ENCODE peak calls at places on chromosomes 6 and 20, in five cellular contexts. One of them, this sample, is unnamed. For H3K36me3, the result is how much of the 10 kb centered on the place peaks cover.

GRCh38 chr20:24017160-24017761 is 28.7 kb upstream of the GGTLC1 start:
- DNase-seq in right lobe of liver: no peak
- DNase-seq in mesenchymal stem cell: no peak
- DNase-seq in ovary: no peak
- DNase-seq in psoas muscle: no peak
- DNase-seq in this sample: no peak

GRCh38 chr6:30752164-30752927 is 8.0 kb upstream of the IER3 start:
- DNase-seq in right lobe of liver: peak
- DNase-seq in mesenchymal stem cell: peak
- DNase-seq in ovary: peak
- DNase-seq in psoas muscle: peak
- DNase-seq in this sample: no peak

GRCh38 chr6:13760948-13761347 is 49.3 kb upstream of the RANBP9 start:
- DNase-seq in right lobe of liver: no peak
- DNase-seq in mesenchymal stem cell: no peak
- DNase-seq in ovary: no peak
- DNase-seq in psoas muscle: no peak
- DNase-seq in this sample: no peak

GRCh38 chr6:74404366-74404765 is 708.4 kb downstream of the CD109 start:
- DNase-seq in right lobe of liver: no peak
- DNase-seq in mesenchymal stem cell: peak
- DNase-seq in ovary: no peak
- DNase-seq in psoas muscle: no peak
- DNase-seq in this sample: no peak

GRCh38 chr6:37306624-37307222 is 47.1 kb upstream of the RNF8 start:
- DNase-seq in right lobe of liver: no peak
- DNase-seq in mesenchymal stem cell: no peak
- DNase-seq in ovary: no peak
- DNase-seq in psoas muscle: no peak
- DNase-seq in this sample: no peak

GRCh38 chr6:107275330-107275865 is 160.1 kb upstream of the BEND3 start:
- DNase-seq in right lobe of liver: no peak
- DNase-seq in mesenchymal stem cell: no peak
- DNase-seq in ovary: no peak
- DNase-seq in psoas muscle: no peak
- DNase-seq in this sample: no peak

GRCh38 chr6:169784941-169785340 is 33.5 kb downstream of the ERMARD start:
- DNase-seq in right lobe of liver: no peak
- DNase-seq in mesenchymal stem cell: no peak
- DNase-seq in ovary: no peak
- DNase-seq in psoas muscle: no peak
- DNase-seq in this sample: no peak

GRCh38 chr20:57613481-57613921 is 6.7 kb downstream of the ZBP1 start:
- DNase-seq in right lobe of liver: no peak
- DNase-seq in mesenchymal stem cell: no peak
- DNase-seq in ovary: no peak
- DNase-seq in psoas muscle: no peak
- DNase-seq in this sample: no peak

GRCh38 chr6:139871165-139871710 is 496.8 kb upstream of the CITED2 start:
- DNase-seq in right lobe of liver: no peak
- DNase-seq in mesenchymal stem cell: no peak
- DNase-seq in ovary: no peak
- DNase-seq in psoas muscle: no peak
- DNase-seq in this sample: no peak

GRCh38 chr6:13487122-13488014 is at the start of gene GFOD1:
- DNase-seq in right lobe of liver: peak
- DNase-seq in mesenchymal stem cell: peak
- DNase-seq in ovary: peak
- DNase-seq in psoas muscle: peak
- DNase-seq in this sample: peak

GRCh38 chr20:49612127-49612738 is 44.3 kb upstream of the PTGIS start:
- DNase-seq in right lobe of liver: peak
- DNase-seq in mesenchymal stem cell: no peak
- DNase-seq in ovary: no peak
- DNase-seq in psoas muscle: peak
- DNase-seq in this sample: no peak

GRCh38 chr6:67854098-67854497 is 781.0 kb upstream of the ADGRB3 start:
- DNase-seq in right lobe of liver: no peak
- DNase-seq in mesenchymal stem cell: peak
- DNase-seq in ovary: no peak
- DNase-seq in psoas muscle: no peak
- DNase-seq in this sample: no peak

GRCh38 chr6:25311251-25311910 is 32.2 kb downstream of the CARMIL1 start:
- DNase-seq in right lobe of liver: no peak
- DNase-seq in mesenchymal stem cell: peak
- DNase-seq in ovary: no peak
- DNase-seq in psoas muscle: no peak
- DNase-seq in this sample: no peak

GRCh38 chr6:124699038-124699437 is 263.2 kb upstream of the RNF217 start:
- DNase-seq in right lobe of liver: no peak
- DNase-seq in mesenchymal stem cell: no peak
- DNase-seq in ovary: no peak
- DNase-seq in psoas muscle: no peak
- DNase-seq in this sample: no peak

GRCh38 chr6:140275725-140276124 is 901.3 kb upstream of the CITED2 start:
- DNase-seq in right lobe of liver: no peak
- DNase-seq in mesenchymal stem cell: no peak
- DNase-seq in ovary: no peak
- DNase-seq in psoas muscle: no peak
- DNase-seq in this sample: no peak

GRCh38 chr6:11040134-11040533 is 4.0 kb downstream of the ELOVL2 start:
- DNase-seq in right lobe of liver: no peak
- DNase-seq in mesenchymal stem cell: peak
- DNase-seq in ovary: no peak
- DNase-seq in psoas muscle: no peak
- DNase-seq in this sample: no peak

GRCh38 chr6:30541515-30542403 is 14.5 kb downstream of the GNL1 start:
- DNase-seq in right lobe of liver: peak
- DNase-seq in mesenchymal stem cell: peak
- DNase-seq in ovary: peak
- DNase-seq in psoas muscle: peak
- DNase-seq in this sample: peak

GRCh38 chr20:10005885-10006284 is 28.9 kb upstream of the ANKEF1 start:
- DNase-seq in right lobe of liver: no peak
- DNase-seq in mesenchymal stem cell: no peak
- DNase-seq in ovary: no peak
- DNase-seq in psoas muscle: no peak
- DNase-seq in this sample: no peak

GRCh38 chr20:57027752-57028151 is 238.7 kb downstream of the BMP7 start:
- DNase-seq in right lobe of liver: no peak
- DNase-seq in mesenchymal stem cell: no peak
- DNase-seq in ovary: no peak
- DNase-seq in psoas muscle: no peak
- DNase-seq in this sample: no peak

GRCh38 chr6:140156131-140156530 is 781.7 kb upstream of the CITED2 start:
- DNase-seq in right lobe of liver: no peak
- DNase-seq in mesenchymal stem cell: no peak
- DNase-seq in ovary: no peak
- DNase-seq in psoas muscle: no peak
- DNase-seq in this sample: no peak

GRCh38 chr6:25454141-25454540 is 175.0 kb downstream of the CARMIL1 start:
- DNase-seq in right lobe of liver: no peak
- DNase-seq in mesenchymal stem cell: no peak
- DNase-seq in ovary: no peak
- DNase-seq in psoas muscle: no peak
- DNase-seq in this sample: no peak

GRCh38 chr6:131995924-131996323 is 44.8 kb upstream of the CCN2 start:
- DNase-seq in right lobe of liver: no peak
- DNase-seq in mesenchymal stem cell: peak
- DNase-seq in ovary: no peak
- DNase-seq in psoas muscle: no peak
- DNase-seq in this sample: no peak

GRCh38 chr20:47677314-47678129 is 107.8 kb downstream of the SULF2 start:
- DNase-seq in right lobe of liver: no peak
- DNase-seq in mesenchymal stem cell: peak
- DNase-seq in ovary: peak
- DNase-seq in psoas muscle: no peak
- DNase-seq in this sample: peak

GRCh38 chr6:169256518-169256917 is 2.9 kb upstream of the THBS2 start:
- DNase-seq in right lobe of liver: no peak
- DNase-seq in mesenchymal stem cell: no peak
- DNase-seq in ovary: no peak
- DNase-seq in psoas muscle: no peak
- DNase-seq in this sample: no peak

DNA sequence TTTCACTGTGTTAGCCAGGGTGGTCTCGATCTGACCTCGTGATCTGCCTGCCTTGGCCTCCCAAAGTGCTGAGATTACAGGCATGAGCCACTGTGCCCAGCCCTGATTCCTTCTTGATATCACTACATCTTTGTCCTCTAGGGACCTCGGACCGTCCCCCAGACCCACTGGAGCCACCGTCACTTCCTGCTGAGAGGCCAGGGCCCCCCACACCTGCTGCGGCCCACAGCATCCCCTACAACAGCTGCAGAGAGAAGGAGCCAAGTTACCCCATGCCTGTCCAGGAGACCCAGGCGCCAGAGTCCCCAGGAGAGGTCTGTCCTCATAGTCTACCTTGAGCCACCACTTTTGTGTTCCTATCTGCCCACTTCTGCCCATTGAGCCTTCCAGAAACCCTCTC is 14.6 kb downstream of the MAVS start:
- DNase-seq in right lobe of liver: no peak
- DNase-seq in mesenchymal stem cell: no peak
- DNase-seq in ovary: no peak
- DNase-seq in psoas muscle: no peak
- DNase-seq in this sample: no peak
- H3K36me3 ChIP-seq in right lobe of liver: under half
- H3K36me3 ChIP-seq in mesenchymal stem cell: half or more
- H3K36me3 ChIP-seq in ovary: under half
- H3K36me3 ChIP-seq in psoas muscle: half or more
- H3K36me3 ChIP-seq in this sample: half or more

GRCh38 chr20:17612287-17612974 is 42.6 kb downstream of the DSTN start:
- DNase-seq in right lobe of liver: no peak
- DNase-seq in mesenchymal stem cell: peak
- DNase-seq in ovary: peak
- DNase-seq in psoas muscle: no peak
- DNase-seq in this sample: peak
- H3K36me3 ChIP-seq in right lobe of liver: under half
- H3K36me3 ChIP-seq in mesenchymal stem cell: half or more
- H3K36me3 ChIP-seq in ovary: under half
- H3K36me3 ChIP-seq in psoas muscle: under half
- H3K36me3 ChIP-seq in this sample: under half

GRCh38 chr20:3857405-3857804 is 10.8 kb downstream of the MAVS start:
- DNase-seq in right lobe of liver: no peak
- DNase-seq in mesenchymal stem cell: no peak
- DNase-seq in ovary: no peak
- DNase-seq in psoas muscle: no peak
- DNase-seq in this sample: no peak
- H3K36me3 ChIP-seq in right lobe of liver: under half
- H3K36me3 ChIP-seq in mesenchymal stem cell: half or more
- H3K36me3 ChIP-seq in ovary: under half
- H3K36me3 ChIP-seq in psoas muscle: half or more
- H3K36me3 ChIP-seq in this sample: under half

GRCh38 chr20:17633850-17634500 is 48.1 kb downstream of the RRBP1 start:
- DNase-seq in right lobe of liver: no peak
- DNase-seq in mesenchymal stem cell: no peak
- DNase-seq in ovary: no peak
- DNase-seq in psoas muscle: no peak
- DNase-seq in this sample: no peak
- H3K36me3 ChIP-seq in right lobe of liver: under half
- H3K36me3 ChIP-seq in mesenchymal stem cell: half or more
- H3K36me3 ChIP-seq in ovary: under half
- H3K36me3 ChIP-seq in psoas muscle: half or more
- H3K36me3 ChIP-seq in this sample: under half

DNA sequence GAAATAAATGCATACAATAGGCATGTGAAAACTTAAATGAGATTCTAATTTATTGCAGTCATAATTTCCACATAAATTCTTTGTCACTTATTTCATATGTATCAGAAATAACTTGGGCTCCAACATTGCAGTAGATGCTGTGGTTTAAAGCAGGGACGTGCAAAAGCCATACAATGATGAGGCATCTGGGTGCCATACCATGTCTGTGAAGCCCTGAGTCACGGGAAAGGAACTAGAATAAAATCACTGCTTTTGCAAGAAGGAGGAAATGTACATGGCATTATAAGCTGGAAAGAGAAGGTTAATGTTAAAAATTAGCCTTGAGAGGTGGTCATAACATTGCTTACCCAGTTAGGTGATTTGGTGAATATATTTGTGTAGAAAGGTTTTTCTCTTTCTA is 180.4 kb downstream of the SASH1 start:
- DNase-seq in right lobe of liver: no peak
- DNase-seq in mesenchymal stem cell: peak
- DNase-seq in ovary: no peak
- DNase-seq in psoas muscle: no peak
- DNase-seq in this sample: no peak
- H3K36me3 ChIP-seq in right lobe of liver: under half
- H3K36me3 ChIP-seq in mesenchymal stem cell: half or more
- H3K36me3 ChIP-seq in ovary: under half
- H3K36me3 ChIP-seq in psoas muscle: under half
- H3K36me3 ChIP-seq in this sample: under half

GRCh38 chr6:53290547-53291510 is 57.9 kb downstream of the ELOVL5 start:
- DNase-seq in right lobe of liver: no peak
- DNase-seq in mesenchymal stem cell: no peak
- DNase-seq in ovary: no peak
- DNase-seq in psoas muscle: no peak
- DNase-seq in this sample: peak
- H3K36me3 ChIP-seq in right lobe of liver: under half
- H3K36me3 ChIP-seq in mesenchymal stem cell: under half
- H3K36me3 ChIP-seq in ovary: under half
- H3K36me3 ChIP-seq in psoas muscle: under half
- H3K36me3 ChIP-seq in this sample: under half

GRCh38 chr6:87673237-87673636 is 28.8 kb downstream of the AKIRIN2 start:
- DNase-seq in right lobe of liver: no peak
- DNase-seq in mesenchymal stem cell: no peak
- DNase-seq in ovary: no peak
- DNase-seq in psoas muscle: no peak
- DNase-seq in this sample: no peak
- H3K36me3 ChIP-seq in right lobe of liver: under half
- H3K36me3 ChIP-seq in mesenchymal stem cell: half or more
- H3K36me3 ChIP-seq in ovary: under half
- H3K36me3 ChIP-seq in psoas muscle: half or more
- H3K36me3 ChIP-seq in this sample: under half

This sample was measured in CD8-positive, alpha-beta memory T cell.